ENCODE peak calls at places on chromosomes 3 and 15, in five cellular contexts. X is CD4-positive, alpha-beta memory T cell; R is K562; C is astrocyte; M is fibroblast of mammary gland. Q is an unnamed sample.

GRCh38 chr3:124611520-124611919 is 118.7 kb upstream of the UMPS start:
- DNase-seq in C (no peak), R (no peak), M (no peak), X (no peak), Q (no peak)

GRCh38 chr3:134325106-134325705 is 49.0 kb downstream of the AMOTL2 start:
- DNase-seq in X (no peak), M (no peak), R (no peak), C (peak; percentile 81), Q (no peak)

GRCh38 chr3:9036327-9037112 is 73.2 kb upstream of the RAD18 start:
- DNase-seq in C (no peak), M (peak; percentile 92), X (no peak), R (no peak), Q (no peak)

GRCh38 chr3:34955684-34956083 is 683.6 kb upstream of the ARPP21 start:
- DNase-seq in M (no peak), X (no peak), C (no peak), R (no peak), Q (peak; percentile 7)

GRCh38 chr3:94064243-94064642 is 1.4 kb downstream of the NSUN3 start:
- DNase-seq in X (no peak), C (no peak), R (no peak), M (peak; percentile 28), Q (no peak)

GRCh38 chr3:9782777-9783176 is 9.5 kb downstream of the TADA3 start:
- DNase-seq in X (no peak), R (no peak), M (no peak), C (no peak), Q (peak; percentile 35)

GRCh38 chr15:34341922-34342736 is 807 bp downstream of the NOP10 start:
- DNase-seq in R (no peak), X (no peak), C (no peak), M (no peak), Q (no peak)

GRCh38 chr3:177335728-177336127 is 138.4 kb upstream of the TBL1XR1 start:
- DNase-seq in R (no peak), C (peak; percentile 58), M (peak; percentile 48), X (no peak), Q (no peak)

GRCh38 chr15:63909819-63910437 is 76.2 kb upstream of the HERC1 start:
- DNase-seq in M (peak; percentile 52), R (no peak), C (peak; percentile 54), X (no peak), Q (no peak)

GRCh38 chr15:78044407-78045155 is 32.9 kb downstream of the TBC1D2B start:
- DNase-seq in X (peak; percentile 67), M (no peak), C (no peak), R (no peak), Q (no peak)

GRCh38 chr3:158712443-158712842 is 19.8 kb downstream of the RARRES1 start:
- DNase-seq in X (no peak), M (no peak), C (no peak), R (no peak), Q (no peak)

GRCh38 chr15:49225572-49226281 is 55.7 kb downstream of the GALK2 start:
- DNase-seq in C (peak; percentile 20), M (peak; percentile 31), R (peak; percentile 69), X (no peak), Q (no peak)

GRCh38 chr3:29494305-29495036 is 213.6 kb downstream of the RBMS3 start:
- DNase-seq in C (no peak), X (no peak), M (peak; percentile 77), R (no peak), Q (no peak)

DNA sequence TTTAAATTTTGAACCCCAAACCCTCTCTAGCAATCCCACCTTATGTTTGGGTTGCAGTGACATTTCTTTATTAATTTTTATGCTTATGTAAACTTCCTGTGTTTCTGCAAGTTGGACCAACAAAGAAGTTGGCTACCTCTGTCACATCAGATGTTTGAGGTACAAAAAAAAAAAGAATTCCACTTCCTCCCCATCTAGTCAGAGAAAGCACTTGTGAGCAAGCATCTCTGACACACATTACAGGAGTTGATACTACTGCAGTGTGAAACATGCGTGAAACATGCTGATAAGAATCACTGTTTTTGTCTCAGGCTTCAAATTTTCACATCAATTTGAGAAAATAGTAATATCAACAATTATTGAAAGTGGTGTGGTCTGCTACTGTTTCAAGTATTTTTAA is 1.3 kb downstream of the SCAANT1 start:
- DNase-seq in M (peak; percentile 32), R (no peak), X (peak; percentile 60), C (peak; percentile 38), Q (peak; percentile 67)
- H3K4me3 ChIP-seq in M (peak overlapping the region; percentile 72), R (peak overlapping the region; percentile 65), X (no peak overlapping the region), C (peak overlapping the region; percentile 73), Q (no peak overlapping the region)

GRCh38 chr3:64270143-64270542 is 44.9 kb upstream of the PRICKLE2 start:
- DNase-seq in M (no peak), C (no peak), R (no peak), X (no peak), Q (no peak)

GRCh38 chr3:64266065-64266874 is 41.0 kb upstream of the PRICKLE2 start:
- DNase-seq in X (no peak), R (no peak), M (peak; percentile 99), C (peak; percentile 96), Q (no peak)

GRCh38 chr3:64266983-64267382 is 41.7 kb upstream of the PRICKLE2 start:
- DNase-seq in C (no peak), M (no peak), R (no peak), X (no peak), Q (no peak)

GRCh38 chr3:64268926-64269325 is 43.7 kb upstream of the PRICKLE2 start:
- DNase-seq in C (no peak), R (no peak), M (no peak), X (no peak), Q (no peak)

DNA sequence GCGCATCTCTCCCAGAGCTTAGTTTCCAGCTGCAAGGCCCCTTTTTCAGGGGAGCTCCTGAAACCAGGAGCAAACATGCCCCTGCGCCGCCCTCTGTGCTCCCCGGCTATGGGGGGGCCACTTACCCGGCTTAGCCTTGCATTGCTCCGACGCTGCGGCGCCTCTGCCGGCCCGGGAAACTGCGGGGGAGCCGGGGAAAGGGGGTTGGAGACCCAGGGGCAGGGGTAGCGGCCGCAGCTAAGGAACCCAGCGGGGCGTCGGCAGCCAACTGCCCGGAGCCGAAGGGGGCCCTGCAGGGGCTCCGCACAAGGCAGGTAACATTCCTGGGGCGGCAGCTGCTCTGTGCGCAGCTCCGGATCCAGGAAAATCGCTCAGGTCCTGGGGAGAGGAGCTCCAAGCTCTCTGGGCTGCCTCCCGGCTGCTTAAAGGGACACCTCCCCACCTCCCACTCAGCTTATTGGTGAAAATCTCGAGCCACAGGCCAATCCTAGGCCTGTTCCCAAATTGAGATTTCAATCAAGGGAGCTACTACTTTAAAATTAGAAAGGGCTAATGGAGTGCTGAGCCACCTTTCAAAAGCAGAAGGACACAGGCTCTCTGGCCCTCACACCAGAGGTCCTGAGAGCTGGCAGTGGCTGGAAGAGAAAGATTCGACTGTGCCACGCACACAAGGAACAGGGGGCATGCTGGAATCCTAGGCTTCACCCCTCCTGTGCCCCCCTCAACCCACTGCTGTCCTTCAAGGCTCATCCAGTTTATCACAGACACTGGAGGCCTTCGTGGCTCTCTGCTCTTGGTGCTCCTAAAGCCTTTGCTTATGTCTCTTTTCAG is 42.7 kb upstream of the PRICKLE2 start:
- DNase-seq in M (peak; percentile 78), X (no peak), R (no peak), C (peak; percentile 70), Q (no peak)
- H3K4me3 ChIP-seq in M (peak overlapping the region; percentile 76), X (no peak overlapping the region), R (no peak overlapping the region), C (peak overlapping the region; percentile 79), Q (no peak overlapping the region)

DNA sequence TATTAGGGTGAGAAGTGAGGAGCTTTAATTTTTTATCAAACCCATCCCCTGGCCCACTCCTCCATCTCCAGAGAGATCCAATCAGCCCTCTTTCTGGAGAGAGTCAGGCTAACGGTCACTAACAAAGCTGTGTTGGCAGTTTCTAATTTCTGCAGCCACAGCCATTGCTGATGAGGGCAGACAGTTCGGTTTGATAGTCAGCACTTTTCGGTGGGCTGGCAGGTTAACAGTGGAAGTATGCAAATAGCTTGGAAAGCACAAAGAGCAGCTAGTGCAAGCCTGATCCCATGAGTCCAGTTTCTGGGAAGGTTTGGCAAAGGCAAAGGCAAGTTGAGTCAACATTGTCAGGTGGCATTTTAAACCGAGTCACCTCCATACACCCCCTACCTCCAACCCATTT is 1.8 kb downstream of the CCR1 start:
- DNase-seq in C (no peak), R (no peak), X (no peak), M (no peak), Q (no peak)
- H3K4me3 ChIP-seq in C (no peak overlapping the region), R (no peak overlapping the region), X (no peak overlapping the region), M (no peak overlapping the region), Q (no peak overlapping the region)

GRCh38 chr3:67011414-67012131 is 13.5 kb downstream of the KBTBD8 start:
- DNase-seq in C (no peak), R (peak; percentile 63), X (no peak), M (no peak), Q (no peak)
- H3K4me3 ChIP-seq in C (no peak overlapping the region), R (no peak overlapping the region), X (no peak overlapping the region), M (no peak overlapping the region), Q (no peak overlapping the region)

DNA sequence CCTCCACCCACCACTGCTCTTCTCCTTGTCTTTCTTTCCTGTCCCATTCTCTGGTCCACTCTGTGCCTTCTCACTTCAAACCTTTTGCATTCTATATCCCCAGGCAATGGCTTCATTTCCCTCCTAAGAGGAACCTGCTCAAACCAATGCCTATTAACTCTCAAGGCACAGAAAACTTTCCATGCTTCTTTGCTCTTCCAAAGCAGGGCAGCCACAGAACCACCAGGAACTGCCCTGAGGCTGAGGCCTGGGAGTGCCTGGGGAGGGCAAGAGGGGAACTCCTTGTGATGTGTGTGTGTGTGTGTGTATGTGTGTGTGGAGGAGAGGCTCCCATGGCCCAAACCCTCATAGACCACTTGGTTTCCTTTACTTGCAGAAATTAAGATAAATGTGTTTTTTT is 14.1 kb upstream of the PGPEP1L start:
- DNase-seq in M (no peak), C (peak; percentile 20), R (no peak), X (no peak), Q (no peak)
- H3K4me3 ChIP-seq in M (no peak overlapping the region), C (no peak overlapping the region), R (no peak overlapping the region), X (no peak overlapping the region), Q (no peak overlapping the region)

DNA sequence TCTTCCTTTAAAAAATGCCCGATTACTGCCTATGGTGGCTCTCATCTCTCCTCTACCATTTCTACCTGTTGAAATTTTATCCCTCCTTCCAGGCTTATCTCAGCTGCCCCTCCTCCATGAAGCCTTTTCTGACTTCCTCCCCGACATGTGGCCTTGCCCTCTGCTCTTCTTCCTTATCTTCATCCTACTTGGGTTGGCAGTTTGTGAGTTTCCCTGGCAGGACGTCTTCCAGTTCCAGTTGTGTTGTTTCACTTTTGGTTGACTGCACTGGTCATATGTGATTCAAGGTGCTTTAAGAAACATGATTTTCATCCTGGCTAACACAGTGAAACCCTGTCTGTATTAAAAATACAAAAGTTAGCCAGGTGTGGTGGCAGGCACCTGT is 4.4 kb downstream of the DLL4 start:
- DNase-seq in X (no peak), R (no peak), C (no peak), M (no peak), Q (no peak)
- H3K4me3 ChIP-seq in X (no peak overlapping the region), R (no peak overlapping the region), C (no peak overlapping the region), M (no peak overlapping the region), Q (no peak overlapping the region)

DNA sequence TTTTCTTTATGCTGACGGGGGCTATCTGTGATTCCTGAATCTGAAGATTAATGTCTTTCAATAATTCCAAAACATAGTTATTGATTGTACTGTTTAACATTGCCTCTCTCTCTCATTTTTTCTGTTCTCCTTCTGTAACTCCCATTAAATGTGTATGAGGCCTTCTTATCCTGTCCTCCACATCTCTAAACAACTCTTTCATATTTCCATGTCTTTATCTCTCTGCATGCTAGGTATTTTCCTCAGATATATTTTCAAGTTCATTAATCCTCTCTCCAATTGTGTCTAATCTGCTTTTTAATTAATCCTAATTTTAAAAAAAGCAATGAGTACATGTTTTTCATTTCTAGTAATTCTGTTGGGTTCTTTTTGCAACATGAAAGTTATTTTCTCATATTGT is 173.2 kb downstream of the TLE3 start:
- DNase-seq in X (no peak), C (no peak), M (no peak), R (no peak), Q (no peak)
- H3K4me3 ChIP-seq in X (no peak overlapping the region), C (no peak overlapping the region), M (no peak overlapping the region), R (no peak overlapping the region), Q (no peak overlapping the region)

GRCh38 chr15:83282141-83282540 is 2.3 kb downstream of the BNC1 start:
- DNase-seq in M (no peak), X (no peak), C (no peak), R (no peak), Q (no peak)
- H3K4me3 ChIP-seq in M (no peak overlapping the region), X (no peak overlapping the region), C (peak overlapping the region; percentile 32), R (no peak overlapping the region), Q (no peak overlapping the region)